ENCODE peak calls at places on chromosome X, in five cellular contexts. One of them, this sample, is unnamed.

GRCh38 chrX:151596282-151596681 is 32.8 kb downstream of the PASD1 start:
- DNase-seq in GM23338: peak; percentile 2
- DNase-seq in GM23248: no peak
- DNase-seq in SK-N-SH: no peak
- DNase-seq in PC-3: no peak
- DNase-seq in this sample: no peak

GRCh38 chrX:141791856-141792255 is 46.3 kb upstream of the MAGEC3 start:
- DNase-seq in GM23338: no peak
- DNase-seq in GM23248: no peak
- DNase-seq in SK-N-SH: no peak
- DNase-seq in PC-3: peak; percentile 4
- DNase-seq in this sample: no peak

GRCh38 chrX:21770631-21771321 is 12.9 kb upstream of the SMPX start:
- DNase-seq in GM23338: peak; percentile 13
- DNase-seq in GM23248: no peak
- DNase-seq in SK-N-SH: no peak
- DNase-seq in PC-3: peak; percentile 55
- DNase-seq in this sample: peak; percentile 11

GRCh38 chrX:11261260-11261659 is 32.0 kb upstream of the AMELX start:
- DNase-seq in GM23338: no peak
- DNase-seq in GM23248: peak; percentile 83
- DNase-seq in SK-N-SH: no peak
- DNase-seq in PC-3: peak; percentile 82
- DNase-seq in this sample: no peak

GRCh38 chrX:31449064-31449463 is 377.2 kb upstream of the FTHL17 start:
- DNase-seq in GM23338: no peak
- DNase-seq in GM23248: no peak
- DNase-seq in SK-N-SH: no peak
- DNase-seq in PC-3: no peak
- DNase-seq in this sample: no peak

GRCh38 chrX:40420899-40421729 is 159.7 kb upstream of the ATP6AP2 start:
- DNase-seq in GM23338: no peak
- DNase-seq in GM23248: peak; percentile 2
- DNase-seq in SK-N-SH: no peak
- DNase-seq in PC-3: no peak
- DNase-seq in this sample: no peak

GRCh38 chrX:101219840-101220191 is 230 bp downstream of the DRP2 start:
- DNase-seq in GM23338: no peak
- DNase-seq in GM23248: peak; percentile 53
- DNase-seq in SK-N-SH: peak; percentile 20
- DNase-seq in PC-3: no peak
- DNase-seq in this sample: no peak

GRCh38 chrX:9681422-9681821 is 84.2 kb downstream of the GPR143 start:
- DNase-seq in GM23338: no peak
- DNase-seq in GM23248: peak; percentile 3
- DNase-seq in SK-N-SH: no peak
- DNase-seq in PC-3: no peak
- DNase-seq in this sample: no peak

GRCh38 chrX:102745513-102746133 is 25.1 kb downstream of the GPRASP3 start:
- DNase-seq in GM23338: peak; percentile 72
- DNase-seq in GM23248: peak; percentile 21
- DNase-seq in SK-N-SH: peak; percentile 75
- DNase-seq in PC-3: no peak
- DNase-seq in this sample: no peak

DNA sequence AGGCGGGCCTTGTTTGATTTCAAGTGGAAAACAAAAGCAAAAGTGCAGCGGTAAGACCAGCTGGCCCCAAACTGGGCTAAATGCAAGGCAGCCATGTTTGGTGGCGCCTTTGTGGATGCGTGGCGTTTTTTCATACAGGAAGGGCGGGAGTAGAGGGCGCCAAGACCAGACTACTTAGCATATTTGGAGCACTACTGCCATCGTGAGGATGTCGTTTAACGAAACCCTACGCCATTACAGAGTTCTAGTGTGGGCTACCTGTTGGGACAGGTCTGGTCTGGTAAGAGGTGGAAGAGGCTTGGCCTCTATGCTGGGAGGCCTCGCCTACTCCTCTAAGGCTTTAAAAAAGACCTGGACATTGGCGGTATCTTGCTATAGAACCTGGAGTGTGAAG is 230.7 kb upstream of the STK26 start:
- DNase-seq in GM23338: no peak
- DNase-seq in GM23248: no peak
- DNase-seq in SK-N-SH: peak; percentile 63
- DNase-seq in PC-3: peak; percentile 23
- DNase-seq in this sample: no peak
- H2AFZ ChIP-seq in GM23338: no peak overlapping the region
- H2AFZ ChIP-seq in GM23248: no peak overlapping the region
- H2AFZ ChIP-seq in SK-N-SH: peak overlapping the region; percentile 67
- H2AFZ ChIP-seq in PC-3: peak overlapping the region; percentile 22
- H2AFZ ChIP-seq in this sample: no peak overlapping the region

DNA sequence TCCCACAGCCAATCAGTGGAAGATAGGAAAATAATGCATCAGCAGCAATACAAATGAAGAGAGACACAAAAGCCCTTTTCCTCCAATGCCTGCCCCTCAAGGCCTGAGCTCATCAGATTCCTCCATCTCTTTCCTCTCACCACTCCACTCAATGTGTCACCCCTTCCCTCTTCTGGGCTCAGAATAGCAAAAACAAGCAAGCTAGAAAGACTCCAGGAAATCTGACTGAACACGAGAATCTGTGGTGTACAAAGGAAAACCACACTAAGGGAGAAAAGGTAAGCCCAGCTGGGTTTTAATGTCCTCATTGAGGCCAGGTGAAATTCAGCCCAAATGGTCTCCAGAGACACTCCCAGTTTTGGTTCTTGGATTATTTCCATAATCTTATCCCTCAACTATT is 46.3 kb downstream of the ARHGEF9 start:
- DNase-seq in GM23338: no peak
- DNase-seq in GM23248: no peak
- DNase-seq in SK-N-SH: no peak
- DNase-seq in PC-3: no peak
- DNase-seq in this sample: no peak
- H2AFZ ChIP-seq in GM23338: no peak overlapping the region
- H2AFZ ChIP-seq in GM23248: no peak overlapping the region
- H2AFZ ChIP-seq in SK-N-SH: no peak overlapping the region
- H2AFZ ChIP-seq in PC-3: no peak overlapping the region
- H2AFZ ChIP-seq in this sample: no peak overlapping the region

DNA sequence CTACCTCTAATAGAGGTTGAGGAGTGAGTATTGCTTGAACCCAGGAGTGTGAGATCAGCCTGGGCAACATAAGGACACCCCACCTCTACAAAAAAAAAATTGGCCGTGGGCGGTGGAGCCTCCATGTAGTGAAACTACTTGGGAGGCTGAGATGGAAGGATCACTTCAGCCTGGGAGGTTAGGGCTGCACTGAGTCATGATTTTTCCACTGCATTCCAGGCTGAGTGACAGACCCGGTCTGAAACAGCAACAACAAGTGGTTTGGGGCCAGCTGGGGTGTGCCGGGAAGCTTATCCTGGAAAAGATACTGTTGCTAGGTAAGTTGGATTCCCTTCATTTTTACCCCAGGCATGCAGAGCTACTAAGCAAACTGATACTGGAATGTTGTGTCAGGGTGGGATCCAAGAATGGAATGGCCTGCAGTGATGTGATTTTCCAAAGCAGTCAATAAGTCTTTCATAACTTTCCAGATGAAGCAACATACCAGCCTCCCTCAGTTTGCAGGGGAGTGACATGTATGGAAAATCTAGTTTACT is 57.0 kb downstream of the XAGE2 start:
- DNase-seq in GM23338: no peak
- DNase-seq in GM23248: peak; percentile 29
- DNase-seq in SK-N-SH: no peak
- DNase-seq in PC-3: no peak
- DNase-seq in this sample: no peak
- H2AFZ ChIP-seq in GM23338: no peak overlapping the region
- H2AFZ ChIP-seq in GM23248: no peak overlapping the region
- H2AFZ ChIP-seq in SK-N-SH: no peak overlapping the region
- H2AFZ ChIP-seq in PC-3: no peak overlapping the region
- H2AFZ ChIP-seq in this sample: no peak overlapping the region

DNA sequence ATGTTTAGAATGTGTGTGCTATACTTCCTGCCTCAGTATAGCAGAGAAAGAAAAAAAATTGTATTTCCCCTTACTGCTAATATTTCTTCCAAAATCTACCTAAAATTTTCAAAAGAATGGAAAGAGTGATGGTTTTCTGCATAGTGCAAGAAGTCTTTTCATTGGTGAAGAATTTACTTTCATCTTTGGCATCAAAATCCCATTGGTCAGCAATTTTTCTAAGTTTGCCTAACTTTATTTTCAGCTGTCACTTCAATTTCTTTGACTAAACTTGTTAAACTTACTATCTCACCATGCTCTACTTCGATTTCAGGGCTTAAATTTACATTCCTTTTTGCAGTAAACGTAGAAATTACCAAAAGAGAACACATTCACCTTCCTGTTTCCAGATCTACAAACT is 44.5 kb upstream of the MAGEB2 start:
- DNase-seq in GM23338: no peak
- DNase-seq in GM23248: no peak
- DNase-seq in SK-N-SH: no peak
- DNase-seq in PC-3: no peak
- DNase-seq in this sample: no peak
- H2AFZ ChIP-seq in GM23338: no peak overlapping the region
- H2AFZ ChIP-seq in GM23248: no peak overlapping the region
- H2AFZ ChIP-seq in SK-N-SH: no peak overlapping the region
- H2AFZ ChIP-seq in PC-3: no peak overlapping the region
- H2AFZ ChIP-seq in this sample: no peak overlapping the region

DNA sequence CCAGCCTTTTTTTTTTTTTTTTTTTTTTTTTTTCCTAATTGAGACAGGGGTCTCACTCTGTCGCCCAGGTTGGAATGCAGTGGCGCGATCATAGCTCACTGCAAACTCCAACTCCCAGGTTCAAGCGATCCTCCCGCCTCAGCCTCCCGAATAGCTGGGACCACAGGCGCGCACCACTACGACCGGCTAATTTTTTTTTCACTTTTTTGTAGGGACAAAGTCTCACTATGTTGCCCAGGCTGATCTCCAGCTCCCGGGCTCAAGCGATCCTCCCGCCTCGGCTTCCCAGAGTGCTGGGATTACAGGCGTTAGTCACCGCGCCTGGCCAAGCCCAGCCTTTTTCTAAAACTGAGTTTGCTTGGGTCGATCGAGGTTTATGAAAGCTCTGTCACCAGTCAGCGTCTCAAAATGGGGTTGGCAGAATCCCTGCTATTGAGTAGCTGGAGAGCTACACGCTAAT is 1.3 kb upstream of the OTUD5 start:
- DNase-seq in GM23338: peak; percentile 10
- DNase-seq in GM23248: peak; percentile 86
- DNase-seq in SK-N-SH: no peak
- DNase-seq in PC-3: peak; percentile 53
- DNase-seq in this sample: peak; percentile 42
- H2AFZ ChIP-seq in GM23338: no peak overlapping the region
- H2AFZ ChIP-seq in GM23248: peak overlapping the region; percentile 84
- H2AFZ ChIP-seq in SK-N-SH: peak overlapping the region; percentile 85
- H2AFZ ChIP-seq in PC-3: peak overlapping the region; percentile 82
- H2AFZ ChIP-seq in this sample: no peak overlapping the region